ENCODE peak calls at places on chromosomes 4 and X, in seven cellular contexts. B is left ventricle myocardium inferior, Z is K562, P is ascending aorta, C is tibial artery, N is H9, F is left lung. Q is an unnamed sample.

GRCh38 chr4:43411226-43411625 is 518.7 kb downstream of the GRXCR1 start:
- DNase-seq in P (no peak), B (no peak), C (no peak), F (no peak), Z (no peak), N (no peak), Q (no peak)

GRCh38 chrX:154046262-154046771 is 26.6 kb upstream of the IRAK1 start:
- DNase-seq in B (peak; percentile 29), N (no peak), P (no peak), F (no peak), C (peak; percentile 60), Z (no peak), Q (peak; percentile 28)

GRCh38 chr4:116520886-116521285 is 564.5 kb downstream of the TRAM1L1 start:
- DNase-seq in B (no peak), P (no peak), Z (no peak), F (no peak), N (no peak), C (no peak), Q (no peak)

GRCh38 chr4:157739237-157739636 is 433.6 kb downstream of the GASK1B start:
- DNase-seq in P (no peak), C (no peak), N (no peak), Z (no peak), B (no peak), F (no peak), Q (no peak)

GRCh38 chr4:38509551-38509950 is 154.4 kb upstream of the KLF3 start:
- DNase-seq in F (no peak), P (no peak), B (no peak), Z (no peak), N (no peak), C (no peak), Q (no peak)

GRCh38 chr4:76850010-76850441 is 47.9 kb downstream of the SOWAHB start:
- DNase-seq in Z (no peak), C (no peak), F (no peak), N (no peak), B (no peak), P (no peak), Q (no peak)

GRCh38 chr4:148261861-148262260 is 180.4 kb downstream of the NR3C2 start:
- DNase-seq in F (no peak), P (no peak), C (no peak), B (no peak), N (no peak), Z (no peak), Q (no peak)

GRCh38 chr4:78778530-78778929 is 2.4 kb downstream of the BMP2K start:
- DNase-seq in N (no peak), P (no peak), Z (no peak), B (no peak), F (no peak), C (no peak), Q (no peak)

GRCh38 chrX:115058276-115058675 is 40.9 kb upstream of the IL13RA2 start:
- DNase-seq in C (no peak), P (no peak), B (no peak), N (no peak), Z (no peak), F (no peak), Q (peak; percentile 30)

GRCh38 chr4:168334053-168334452 is 15.5 kb upstream of the DDX60 start:
- DNase-seq in B (no peak), P (no peak), N (no peak), F (no peak), Z (no peak), C (no peak), Q (no peak)

GRCh38 chr4:11228575-11228974 is 200.1 kb downstream of the HS3ST1 start:
- DNase-seq in N (no peak), Z (no peak), C (no peak), B (no peak), P (no peak), F (no peak), Q (no peak)

GRCh38 chrX:40755291-40756249 is 20.2 kb upstream of the MED14 start:
- DNase-seq in F (no peak), N (peak; percentile 37), B (peak; percentile 48), P (no peak), C (peak; percentile 51), Z (no peak), Q (peak; percentile 40)

GRCh38 chrX:120380699-120381098 is 18.8 kb downstream of the ATP1B4 start:
- DNase-seq in N (peak; percentile 33), B (no peak), C (no peak), P (no peak), F (no peak), Z (no peak), Q (no peak)

GRCh38 chr4:24321151-24321550 is 263.2 kb downstream of the DHX15 start:
- DNase-seq in Z (no peak), P (no peak), F (no peak), C (no peak), N (no peak), B (no peak), Q (no peak)

GRCh38 chr4:15240764-15241163 is 187.1 kb upstream of the C1QTNF7 start:
- DNase-seq in B (no peak), Z (no peak), C (no peak), P (no peak), F (no peak), N (no peak), Q (no peak)

GRCh38 chr4:40251366-40251765 is 54.5 kb downstream of the RHOH start:
- DNase-seq in C (no peak), F (no peak), Z (no peak), B (no peak), N (no peak), P (no peak), Q (no peak)

GRCh38 chr4:68175562-68176155 is 46.0 kb upstream of the TMPRSS11F start:
- DNase-seq in Z (peak; percentile 49), F (no peak), C (no peak), N (peak; percentile 28), P (no peak), B (no peak), Q (no peak)

GRCh38 chrX:107573016-107573415 is 55.3 kb upstream of the PRPS1 start:
- DNase-seq in B (no peak), N (no peak), Z (peak; percentile 40), P (no peak), F (no peak), C (no peak), Q (no peak)

GRCh38 chr4:183550345-183551080 is 45.7 kb downstream of the ING2 start:
- DNase-seq in Z (no peak), P (no peak), B (no peak), C (no peak), F (no peak), N (no peak), Q (no peak)

GRCh38 chrX:14017399-14017798 is 12.3 kb downstream of the GEMIN8 start:
- DNase-seq in C (no peak), F (no peak), N (no peak), Z (no peak), B (no peak), P (no peak), Q (no peak)

GRCh38 chrX:39047174-39047573 is 245.9 kb downstream of the MID1IP1 start:
- DNase-seq in B (no peak), Z (no peak), F (no peak), C (no peak), P (no peak), N (no peak), Q (no peak)

GRCh38 chrX:77603635-77604336 is 156.6 kb downstream of the FGF16 start:
- DNase-seq in N (no peak), B (no peak), Z (no peak), C (no peak), F (no peak), P (no peak), Q (no peak)
- H3K4me1 ChIP-seq in N (no peaks in the 10 kb centered on the region), B (no peaks in the 10 kb centered on the region), Z (no peaks in the 10 kb centered on the region), C (no peaks in the 10 kb centered on the region), F (no peaks in the 10 kb centered on the region), P (no peaks in the 10 kb centered on the region), Q (no peaks in the 10 kb centered on the region)

DNA sequence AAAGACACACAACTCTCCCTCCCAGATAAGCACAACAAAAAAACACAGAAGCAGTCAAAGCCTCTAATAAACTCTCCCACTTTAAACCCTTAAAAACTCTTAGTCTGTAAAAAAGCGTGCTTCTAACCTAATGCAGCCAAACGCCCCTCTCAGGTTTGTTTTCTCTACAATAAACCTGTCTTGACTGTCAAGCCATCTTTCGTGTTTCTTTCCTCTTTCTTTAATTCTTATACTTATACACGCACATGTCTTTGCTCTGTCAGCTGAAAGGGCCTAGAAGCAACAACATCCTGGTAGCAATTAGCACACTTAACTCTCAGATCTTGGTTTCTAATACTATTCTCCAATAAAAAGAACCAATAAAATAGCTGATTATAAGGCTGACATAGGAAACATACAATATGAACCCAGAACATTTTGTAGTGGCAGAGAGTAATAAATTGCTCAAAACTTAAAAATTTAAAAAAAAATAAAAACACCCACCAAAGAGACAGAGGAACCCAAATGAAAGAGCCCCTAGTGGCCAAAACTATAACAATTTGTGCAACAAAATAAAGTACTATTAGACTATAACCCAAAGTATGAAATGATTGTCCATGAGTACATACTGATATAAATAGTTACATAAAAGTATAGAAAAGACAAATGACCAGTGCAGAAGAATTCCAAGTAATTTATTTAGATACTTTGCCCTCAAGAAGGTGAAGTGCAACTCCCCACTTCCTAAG is 440.4 kb upstream of the ADGRL3 start:
- DNase-seq in B (no peak), N (no peak), Z (peak; percentile 6), C (no peak), P (no peak), F (no peak), Q (no peak)
- TF ChIP-seq CTCF in B (no peak), N (peak; percentile 52), Z (no peak), C (no peak), P (no peak), F (no peak), Q (no peak)

GRCh38 chr4:123600921-123601904 is 204.6 kb downstream of the SPRY1 start:
- DNase-seq in C (no peak), N (no peak), F (no peak), P (no peak), Z (no peak), B (no peak), Q (no peak)
- H3K27ac ChIP-seq in C (no peak overlapping the region), N (no peak overlapping the region), F (no peak overlapping the region), P (no peak overlapping the region), Z (no peak overlapping the region), B (peak overlapping the region; percentile 78), Q (no peak overlapping the region)

GRCh38 chrX:139832728-139833309 is 100.0 kb downstream of the ATP11C start:
- DNase-seq in P (no peak), N (no peak), F (no peak), Z (no peak), B (no peak), C (no peak), Q (no peak)
- H3K4me1 ChIP-seq in P (peaks cover 5% of the 10 kb centered on the region), N (peaks cover 2% of the 10 kb centered on the region), F (no peaks in the 10 kb centered on the region), Z (peaks cover 5% of the 10 kb centered on the region), B (peaks cover 39% of the 10 kb centered on the region), C (no peaks in the 10 kb centered on the region), Q (peaks cover 45% of the 10 kb centered on the region)

DNA sequence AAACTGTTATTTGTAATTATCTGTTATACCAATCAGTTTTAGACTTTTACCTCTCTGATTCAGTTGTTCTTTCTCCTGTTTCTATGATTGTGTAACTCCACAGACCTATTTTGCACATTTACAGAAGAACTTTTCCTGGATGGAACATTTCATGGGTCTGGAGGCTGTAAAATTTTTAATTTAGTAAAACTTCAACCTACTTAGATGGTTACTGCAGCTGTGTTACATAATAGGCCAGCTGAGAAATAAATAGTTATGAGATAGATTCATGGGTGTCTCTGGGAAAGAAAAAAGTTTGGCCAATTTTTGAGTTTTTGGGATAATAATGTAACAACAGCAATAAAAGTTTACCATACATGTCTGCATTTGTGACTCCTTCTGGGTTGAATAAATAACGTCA is 253.5 kb downstream of the ARHGAP24 start:
- DNase-seq in B (no peak), P (no peak), C (no peak), F (no peak), N (no peak), Z (no peak), Q (no peak)
- TF ChIP-seq CTCF in B (no peak), P (no peak), C (no peak), F (no peak), N (no peak), Z (no peak), Q (no peak)